ENCODE peak calls at places on chromosomes 1 and 21, in ten cellular contexts. U is activated CD4-positive, alpha-beta T cell treated with anti-CD3 and anti-CD28 coated beads, Interleukin-2, amount 50 U/mL, for 1 hour; R is posterior cingulate gyrus; P is sigmoid colon; B is NCI-H748 treated with DMSO at 0.1 percent for 48 hours; F is activated T-cell treated with anti-CD3 and anti-CD28 coated beads for 1 hour; V is GM12865; S is left ventricle myocardium inferior; J is uterus; L is stimulated activated CD4-positive, alpha-beta T cell treated with anti-CD3 and anti-CD28 coated beads, Interleukin-15, amount 100 ng/mL, for 48 hours. D is an unnamed sample.

GRCh38 chr1:93701619-93702018 is 20.0 kb upstream of the BCAR3 start:
- DNase-seq in U (no peak), R (peak; percentile 22), P (peak; percentile 26), B (no peak), F (no peak), V (peak; percentile 77), S (no peak), J (no peak), L (no peak), D (no peak)

GRCh38 chr21:36835383-36835795 is 131.1 kb downstream of the HLCS start:
- DNase-seq in U (no peak), R (no peak), P (no peak), B (no peak), F (no peak), V (no peak), S (peak; percentile 48), J (no peak), L (no peak), D (no peak)

GRCh38 chr21:46284077-46284644 is 1.2 kb downstream of the MCM3AP start:
- DNase-seq in U (no peak), R (peak; percentile 57), P (no peak), B (no peak), F (no peak), V (no peak), S (no peak), J (no peak), L (no peak), D (no peak)

GRCh38 chr1:222911866-222912265 is 97.0 kb downstream of the DISP1 start:
- DNase-seq in U (no peak), R (no peak), P (no peak), B (no peak), F (no peak), V (no peak), S (no peak), J (no peak), L (no peak), D (no peak)

GRCh38 chr1:193538004-193538355 is 351.6 kb upstream of the B3GALT2 start:
- DNase-seq in U (no peak), R (no peak), P (no peak), B (no peak), F (no peak), V (no peak), S (no peak), J (no peak), L (no peak), D (no peak)

GRCh38 chr1:222798975-222799374 is 15.9 kb upstream of the DISP1 start:
- DNase-seq in U (no peak), R (no peak), P (no peak), B (no peak), F (no peak), V (no peak), S (no peak), J (no peak), L (no peak), D (no peak)

GRCh38 chr1:14913475-14914155 is 239.9 kb upstream of the TMEM51 start:
- DNase-seq in U (no peak), R (peak; percentile 74), P (no peak), B (peak; percentile 37), F (no peak), V (peak; percentile 92), S (no peak), J (no peak), L (no peak), D (no peak)

GRCh38 chr1:39954261-39954869 is 580 bp upstream of the MFSD2A start:
- DNase-seq in U (no peak), R (no peak), P (no peak), B (no peak), F (no peak), V (no peak), S (no peak), J (no peak), L (no peak), D (no peak)

GRCh38 chr1:174053826-174054225 is 31.7 kb upstream of the RC3H1 start:
- DNase-seq in U (no peak), R (no peak), P (no peak), B (no peak), F (no peak), V (no peak), S (no peak), J (no peak), L (no peak), D (no peak)

GRCh38 chr1:185644531-185644930 is 89.7 kb upstream of the HMCN1 start:
- DNase-seq in U (no peak), R (no peak), P (no peak), B (no peak), F (no peak), V (no peak), S (no peak), J (no peak), L (no peak), D (no peak)

GRCh38 chr1:54798769-54799641 is 2.1 kb downstream of the TTC22 start:
- DNase-seq in U (no peak), R (no peak), P (peak; percentile 58), B (no peak), F (no peak), V (peak; percentile 67), S (no peak), J (no peak), L (peak; percentile 29), D (no peak)

GRCh38 chr1:43453442-43454269 is at the start of gene HYI:
- DNase-seq in U (peak; percentile 52), R (peak; percentile 95), P (peak; percentile 94), B (peak; percentile 99), F (peak; percentile 50), V (peak; percentile 87), S (peak; percentile 85), J (peak; percentile 85), L (peak; percentile 67), D (peak; percentile 73)

GRCh38 chr1:2817784-2818564 is 16.5 kb upstream of the TTC34 start:
- DNase-seq in U (no peak), R (peak; percentile 47), P (no peak), B (no peak), F (no peak), V (no peak), S (no peak), J (no peak), L (no peak), D (no peak)

GRCh38 chr21:15441060-15441493 is 288.7 kb upstream of the USP25 start:
- DNase-seq in U (no peak), R (no peak), P (no peak), B (no peak), F (no peak), V (peak; percentile 30), S (no peak), J (no peak), L (no peak), D (peak; percentile 47)

GRCh38 chr1:4425892-4426291 is 228.5 kb upstream of the AJAP1 start:
- DNase-seq in U (no peak), R (no peak), P (no peak), B (no peak), F (no peak), V (peak; percentile 9), S (no peak), J (peak; percentile 13), L (peak; percentile 2), D (peak; percentile 14)